ENCODE peak calls at places on chromosomes 1 and 21, in ten cellular contexts. M is RCC 7860; P is foreskin fibroblast; D is NCI-H1694; W is stimulated activated CD8-positive, alpha-beta memory T cell treated with anti-CD3 and anti-CD28 coated beads, Interleukin-12 subunit alpha, Interleukin-12 subunit beta, amount 100 ng/mL, for 1 hour; Y is EH; X is occipital lobe; U is activated B cell treated with CpG ODN at 0.5 μM for 24 hours; N is hepatocyte; G is hypothalamus. Q is an unnamed sample.

GRCh38 chr1:228944991-228945390 is 209.7 kb downstream of the RHOU start:
- DNase-seq in M (no peak), Y (no peak), N (no peak), G (no peak), W (no peak), U (no peak), X (no peak), D (no peak), P (no peak), Q (no peak)

GRCh38 chr1:214472362-214472761 is 79.0 kb downstream of the PTPN14 start:
- DNase-seq in D (no peak), Y (peak), U (no peak), N (no peak), W (no peak), M (no peak), P (no peak), X (no peak), G (no peak), Q (no peak)

GRCh38 chr1:64515427-64515826 is 45.5 kb downstream of the CACHD1 start:
- DNase-seq in D (peak), X (no peak), W (no peak), U (no peak), N (peak), P (peak), M (no peak), G (no peak), Y (peak), Q (no peak)

GRCh38 chr21:43858806-43859648 is 6.0 kb upstream of the AGPAT3 start:
- DNase-seq in Y (no peak), X (no peak), G (no peak), P (no peak), W (no peak), M (no peak), U (no peak), N (no peak), D (no peak), Q (no peak)

GRCh38 chr1:3504151-3504822 is 49.8 kb downstream of the ARHGEF16 start:
- DNase-seq in D (no peak), X (peak), M (peak), N (no peak), P (peak), U (no peak), Y (peak), W (no peak), G (peak), Q (no peak)

GRCh38 chr1:206479164-206480125 is 9.2 kb downstream of the IKBKE start:
- DNase-seq in U (no peak), M (peak), N (peak), G (peak), Y (peak), P (peak), W (peak), D (peak), X (no peak), Q (peak)

GRCh38 chr1:207654320-207654719 is 9.4 kb downstream of the CR1L start:
- DNase-seq in P (no peak), D (no peak), Y (peak), U (no peak), X (no peak), M (peak), N (no peak), G (no peak), W (no peak), Q (no peak)

GRCh38 chr1:106268070-106268469 is 788.4 kb upstream of the PRMT6 start:
- DNase-seq in U (no peak), G (no peak), W (no peak), M (no peak), N (peak), X (peak), P (no peak), Y (no peak), D (peak), Q (no peak)

GRCh38 chr1:245245021-245245667 is 90.4 kb downstream of the KIF26B start:
- DNase-seq in X (no peak), W (no peak), U (no peak), M (no peak), P (no peak), G (no peak), D (no peak), N (peak), Y (no peak), Q (no peak)

GRCh38 chr1:183308719-183309118 is 109.5 kb downstream of the NMNAT2 start:
- DNase-seq in G (no peak), X (no peak), W (no peak), M (no peak), N (no peak), D (no peak), U (no peak), Y (no peak), P (no peak), Q (no peak)

GRCh38 chr1:2823921-2824660 is 22.6 kb upstream of the TTC34 start:
- DNase-seq in N (no peak), U (no peak), M (no peak), P (no peak), W (no peak), X (no peak), Y (no peak), D (no peak), G (no peak), Q (no peak)

GRCh38 chr1:178220094-178220493 is 126.2 kb downstream of the RASAL2 start:
- DNase-seq in M (peak), G (no peak), W (no peak), X (no peak), N (no peak), D (no peak), P (peak), Y (peak), U (no peak), Q (no peak)

GRCh38 chr1:15764269-15764764 is 5.7 kb downstream of the FBLIM1 start:
- DNase-seq in D (no peak), U (no peak), G (no peak), X (no peak), Y (no peak), M (no peak), P (no peak), N (peak), W (no peak), Q (no peak)

GRCh38 chr1:111736548-111737215 is 2.5 kb downstream of the INKA2 start:
- DNase-seq in W (no peak), M (no peak), Y (peak), G (peak), U (no peak), P (peak), D (peak), X (peak), N (no peak), Q (no peak)

GRCh38 chr21:42239556-42239955 is 20.6 kb downstream of the ABCG1 start:
- DNase-seq in Y (no peak), P (no peak), M (no peak), G (no peak), U (no peak), N (no peak), W (no peak), X (no peak), D (no peak), Q (no peak)

GRCh38 chr1:68202239-68202832 is 30.0 kb downstream of the WLS start:
- DNase-seq in G (no peak), D (no peak), N (no peak), P (peak), M (no peak), W (no peak), U (no peak), X (no peak), Y (peak), Q (no peak)

GRCh38 chr1:21251773-21252471 is 38.3 kb downstream of the ECE1 start:
- DNase-seq in W (no peak), N (peak), X (peak), U (no peak), P (peak), G (no peak), D (no peak), Y (peak), M (peak), Q (no peak)

GRCh38 chr1:111515291-111516007 is 12.0 kb upstream of the ADORA3 start:
- DNase-seq in X (no peak), U (peak), Y (peak), G (no peak), D (no peak), N (no peak), P (peak), W (no peak), M (no peak), Q (no peak)